ENCODE peak calls at places on chromosomes 3 and 15, in ten cellular contexts. E is BJ, J is breast epithelium, M is kidney, N is coronary artery, H is fibroblast of pulmonary artery, C is epithelial cell of proximal tubule, R is mesendoderm, B is GM12865, V is cardiac fibroblast. S is an unnamed sample.
A peak's percentile ranks its signal among the peaks of the same experiment; 100 is the strongest.

GRCh38 chr3:113005622-113006021 is 14.8 kb downstream of the GTPBP8 start:
- DNase-seq in J (no peak), E (no peak), H (no peak), V (no peak), M (no peak), N (no peak), B (peak; percentile 61), C (no peak), R (no peak), S (no peak)

GRCh38 chr15:25175789-25176615 is 221.2 kb downstream of the SNRPN start:
- DNase-seq in B (no peak), R (no peak), J (no peak), E (no peak), C (no peak), H (no peak), N (no peak), M (peak; percentile 32), V (no peak), S (no peak)

GRCh38 chr3:113002676-113003075 is 11.9 kb downstream of the GTPBP8 start:
- DNase-seq in R (peak; percentile 73), N (no peak), B (peak; percentile 26), E (no peak), M (no peak), J (no peak), C (no peak), V (no peak), H (no peak), S (no peak)

GRCh38 chr15:62931650-62932049 is 110.9 kb upstream of the TPM1 start:
- DNase-seq in R (no peak), C (no peak), J (no peak), H (no peak), V (no peak), E (no peak), N (no peak), B (no peak), M (no peak), S (no peak)

GRCh38 chr3:189170559-189170958 is 1.2 kb upstream of the TPRG1 start:
- DNase-seq in R (no peak), M (no peak), E (no peak), C (no peak), J (no peak), B (no peak), H (no peak), V (peak; percentile 9), N (no peak), S (no peak)

GRCh38 chr15:79283252-79284048 is 928 bp downstream of the ANKRD34C start:
- DNase-seq in H (peak; percentile 47), N (no peak), R (peak; percentile 75), C (no peak), J (no peak), B (peak; percentile 14), E (no peak), M (no peak), V (peak; percentile 28), S (peak; percentile 4)

GRCh38 chr3:184380210-184380626 is 364 bp downstream of the CHRD start:
- DNase-seq in J (no peak), R (peak; percentile 67), V (peak; percentile 16), H (peak; percentile 31), B (no peak), E (no peak), C (no peak), M (peak; percentile 93), N (no peak), S (no peak)

GRCh38 chr3:51946796-51947195 is 4.6 kb downstream of the PARP3 start:
- DNase-seq in J (no peak), R (no peak), H (no peak), M (no peak), N (no peak), B (no peak), E (no peak), C (no peak), V (no peak), S (no peak)

GRCh38 chr3:101155828-101156227 is 162.6 kb upstream of the ABI3BP start:
- DNase-seq in J (no peak), H (peak; percentile 64), E (no peak), M (no peak), R (no peak), B (no peak), C (no peak), N (no peak), V (no peak), S (peak; percentile 24)

GRCh38 chr3:184491011-184491576 is 70.5 kb upstream of the EPHB3 start:
- DNase-seq in N (no peak), B (no peak), M (no peak), E (no peak), R (no peak), H (peak; percentile 9), J (no peak), C (no peak), V (peak; percentile 17), S (no peak)

GRCh38 chr15:58980351-58980939 is 7.0 kb upstream of the RNF111 start:
- DNase-seq in B (peak; percentile 65), J (no peak), H (peak; percentile 70), C (peak; percentile 13), M (no peak), R (no peak), E (no peak), N (no peak), V (peak; percentile 72), S (no peak)

GRCh38 chr3:102006812-102007485 is 157.6 kb downstream of the NFKBIZ start:
- DNase-seq in E (peak; percentile 91), M (no peak), J (no peak), C (peak; percentile 61), H (peak; percentile 96), N (no peak), V (peak; percentile 97), B (no peak), R (no peak), S (peak; percentile 97)

GRCh38 chr15:71743861-71744382 is 66.4 kb upstream of the NR2E3 start:
- DNase-seq in R (peak; percentile 44), N (no peak), V (peak; percentile 71), C (no peak), M (no peak), H (peak; percentile 65), J (no peak), B (peak; percentile 68), E (no peak), S (no peak)

GRCh38 chr3:22485943-22486342 is 717.2 kb upstream of the UBE2E2 start:
- DNase-seq in J (no peak), B (no peak), H (no peak), E (no peak), M (no peak), C (no peak), V (no peak), R (no peak), N (no peak), S (no peak)

DNA sequence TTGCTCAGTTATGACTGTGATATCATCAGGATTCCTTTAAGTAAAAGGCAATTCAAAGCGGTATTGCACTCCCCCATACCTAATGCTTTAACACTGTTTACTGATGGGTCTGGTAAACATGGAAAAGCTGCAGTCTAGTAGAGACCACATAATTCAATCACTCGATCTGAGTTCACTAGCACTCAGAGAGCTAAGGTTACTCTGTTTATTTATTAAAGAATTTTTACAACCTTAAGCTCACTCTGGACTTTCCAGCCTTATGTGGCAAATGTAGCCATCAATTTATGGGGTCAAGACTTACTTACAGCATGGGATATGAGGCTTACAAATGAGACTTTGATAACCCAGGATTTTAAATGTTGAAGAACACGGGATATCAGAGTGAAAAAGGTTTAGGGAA is 18.4 kb upstream of the CCR2 start:
- DNase-seq in R (no peak), N (no peak), H (no peak), V (no peak), B (no peak), E (no peak), J (no peak), M (no peak), C (no peak), S (no peak)
- H3K4me3 ChIP-seq in R (no peak overlapping the region), N (no peak overlapping the region), H (no peak overlapping the region), V (no peak overlapping the region), B (no peak overlapping the region), E (no peak overlapping the region), J (no peak overlapping the region), M (no peak overlapping the region), C (no peak overlapping the region), S (no peak overlapping the region)

DNA sequence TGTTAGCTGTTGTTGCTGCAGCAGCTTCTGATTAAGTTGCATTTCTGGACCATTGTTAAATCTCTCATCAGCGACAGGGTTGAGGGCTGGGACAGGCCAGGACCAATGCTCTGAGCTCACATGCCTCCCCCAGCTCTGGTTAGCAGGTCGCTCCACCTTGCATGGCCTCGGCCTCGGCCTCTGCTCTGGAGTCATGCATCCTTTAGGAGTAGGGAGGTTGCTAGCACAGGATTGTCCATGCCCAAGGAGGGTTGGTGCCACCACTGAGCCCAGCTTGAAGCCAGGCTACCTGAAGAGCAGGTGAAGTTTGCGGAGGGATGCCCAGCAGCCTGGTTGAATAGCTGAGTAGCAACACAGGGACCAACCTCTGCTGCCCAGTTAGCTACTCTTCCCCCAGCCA is 11.2 kb upstream of the CPNE9 start:
- DNase-seq in E (no peak), M (peak; percentile 56), C (no peak), R (no peak), V (no peak), N (no peak), H (no peak), J (no peak), B (no peak), S (no peak)
- H3K4me3 ChIP-seq in E (no peak overlapping the region), M (no peak overlapping the region), C (no peak overlapping the region), R (no peak overlapping the region), V (no peak overlapping the region), N (no peak overlapping the region), H (no peak overlapping the region), J (no peak overlapping the region), B (no peak overlapping the region), S (no peak overlapping the region)

DNA sequence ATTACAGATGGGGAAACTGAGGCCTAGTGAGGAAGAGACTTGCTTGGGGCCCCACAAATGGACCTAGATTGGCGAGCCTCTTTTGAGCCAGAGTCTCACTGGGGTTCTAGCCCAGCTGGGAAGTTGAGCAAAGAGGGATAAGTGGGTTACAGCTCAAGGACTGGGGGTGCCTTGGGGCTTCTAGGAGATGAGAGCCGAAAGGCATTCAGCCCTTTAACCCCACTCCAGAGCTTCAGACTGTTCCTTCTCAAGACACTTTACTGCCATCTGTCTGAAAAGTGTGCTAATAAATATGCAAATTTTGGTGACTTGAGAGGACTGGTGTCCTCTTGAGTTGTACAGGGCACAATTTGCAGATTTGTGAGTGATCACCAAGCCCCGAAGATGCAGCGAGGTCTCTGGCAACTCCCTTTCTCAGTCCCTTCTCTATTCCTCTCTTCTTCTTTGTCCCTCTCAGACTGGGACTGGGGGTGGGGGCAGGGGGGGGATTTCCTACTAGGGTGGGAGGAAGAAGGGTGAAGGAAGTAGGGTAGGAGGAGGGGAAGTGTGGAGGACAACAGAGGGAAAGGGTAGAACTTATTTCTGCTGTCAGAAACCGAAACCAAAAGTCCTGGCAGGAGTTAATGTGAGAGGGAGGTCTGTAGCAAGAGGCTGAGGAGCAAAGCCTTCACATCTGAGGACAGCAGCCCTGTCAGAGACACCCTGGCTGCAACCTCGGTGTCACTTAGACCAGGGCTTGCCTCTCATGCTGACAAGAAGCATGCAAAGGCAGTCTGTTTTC is 16.2 kb upstream of the ANKDD1A start:
- DNase-seq in H (peak; percentile 58), V (peak; percentile 51), M (peak; percentile 53), R (no peak), C (no peak), N (no peak), B (peak; percentile 86), E (no peak), J (no peak), S (no peak)
- H3K4me3 ChIP-seq in H (peak overlapping the region; percentile 26), V (no peak overlapping the region), M (no peak overlapping the region), R (no peak overlapping the region), C (peak overlapping the region; percentile 8), N (peak overlapping the region; percentile 44), B (peak overlapping the region; percentile 93), E (no peak overlapping the region), J (peak overlapping the region; percentile 59), S (no peak overlapping the region)

DNA sequence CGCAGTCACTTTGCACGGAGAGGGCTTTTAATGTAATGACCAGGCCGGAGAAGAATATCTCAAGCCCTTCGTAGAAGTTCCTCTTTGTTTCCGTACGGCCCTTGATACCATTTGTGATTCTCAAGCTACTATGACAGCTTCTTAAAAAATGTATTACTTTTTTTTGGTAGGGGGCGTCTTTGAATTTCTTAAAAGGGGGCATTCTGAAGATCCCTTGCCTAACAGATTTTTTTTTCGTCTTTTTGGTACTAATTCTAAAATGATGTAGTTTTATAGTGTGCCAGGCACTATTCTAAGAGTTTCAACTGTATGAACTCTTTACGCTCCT is 614.0 kb downstream of the MCTP2 start:
- DNase-seq in R (no peak), N (no peak), V (no peak), B (no peak), M (no peak), E (no peak), H (no peak), J (no peak), C (no peak), S (no peak)
- H3K4me3 ChIP-seq in R (no peak overlapping the region), N (peak overlapping the region; percentile 73), V (peak overlapping the region; percentile 16), B (no peak overlapping the region), M (no peak overlapping the region), E (no peak overlapping the region), H (peak overlapping the region; percentile 29), J (peak overlapping the region; percentile 64), C (peak overlapping the region; percentile 48), S (peak overlapping the region; percentile 32)